ENCODE peak calls at places on chromosomes 6 and 20, in eight cellular contexts. U is activated T-helper 1 cell treated with anti-CD3 and anti-CD28 coated beads, Interleukin-12 subunit alpha, Interleukin-12 subunit beta, Interleukin-2, Interleukin-4 antibody, amounts not matched to agents 30 ng/mL and 10 ng/mL and 1 ng/mL, durations not matched to agents 14 hours and 24 hours and 36 hours; F is GM12865; R is stimulated activated naive CD8-positive, alpha-beta T cell treated with anti-CD3 and anti-CD28 coated beads, Interleukin-15, Interleukin-2, amounts not matched to agents 100 U/mL and 50 U/mL, for 24 hours; C is ACHN; I is Calu3; K is activated CD4-positive, CD25-positive, alpha-beta regulatory T cell treated with anti-CD3 and anti-CD28 coated beads, Interleukin-2, amount 50 U/mL, for 16 hours; Y is activated naive CD4-positive, alpha-beta T cell treated with anti-CD3 and anti-CD28 coated beads for 36 hours. T is an unnamed sample.

GRCh38 chr20:25197173-25197869 is 1.8 kb downstream of the ENTPD6 start:
- DNase-seq in U (no peak), F (no peak), R (no peak), C (no peak), I (peak), K (no peak), Y (peak), T (no peak)

GRCh38 chr6:87922947-87923330 is 124.7 kb upstream of the SPACA1 start:
- DNase-seq in U (no peak), F (peak), R (peak), C (no peak), I (no peak), K (no peak), Y (no peak), T (no peak)

GRCh38 chr6:129282053-129282452 is 399.1 kb downstream of the LAMA2 start:
- DNase-seq in U (no peak), F (no peak), R (no peak), C (no peak), I (no peak), K (no peak), Y (no peak), T (no peak)

GRCh38 chr20:35329435-35330139 is 37.4 kb upstream of the FAM83C start:
- DNase-seq in U (peak), F (peak), R (peak), C (peak), I (peak), K (no peak), Y (peak), T (peak)

GRCh38 chr6:41673704-41674000 is 35.4 kb downstream of the MDFI start:
- DNase-seq in U (no peak), F (no peak), R (no peak), C (no peak), I (no peak), K (no peak), Y (no peak), T (no peak)

GRCh38 chr6:81003156-81003555 is 749.3 kb downstream of the TENT5A start:
- DNase-seq in U (no peak), F (no peak), R (no peak), C (no peak), I (no peak), K (no peak), Y (no peak), T (no peak)

GRCh38 chr6:144286503-144287393 is 1.6 kb downstream of the UTRN start:
- DNase-seq in U (no peak), F (no peak), R (peak), C (peak), I (peak), K (no peak), Y (peak), T (peak)

GRCh38 chr20:5211803-5212714 is 85.3 kb downstream of the CDS2 start:
- DNase-seq in U (no peak), F (no peak), R (no peak), C (no peak), I (no peak), K (no peak), Y (no peak), T (no peak)

GRCh38 chr20:46215913-46216707 is 92.2 kb downstream of the CDH22 start:
- DNase-seq in U (no peak), F (no peak), R (no peak), C (peak), I (peak), K (no peak), Y (no peak), T (peak)

GRCh38 chr20:57653546-57653900 is 33.3 kb upstream of the ZBP1 start:
- DNase-seq in U (no peak), F (no peak), R (no peak), C (no peak), I (no peak), K (no peak), Y (no peak), T (no peak)

GRCh38 chr6:134539865-134540323 is 222.0 kb upstream of the SGK1 start:
- DNase-seq in U (no peak), F (no peak), R (no peak), C (no peak), I (no peak), K (no peak), Y (no peak), T (no peak)

GRCh38 chr6:17705428-17705777 is 1.3 kb downstream of the NUP153 start:
- DNase-seq in U (no peak), F (peak), R (no peak), C (peak), I (peak), K (no peak), Y (no peak), T (peak)

GRCh38 chr6:138250513-138251247 is 32.4 kb upstream of the PBOV1 start:
- DNase-seq in U (no peak), F (no peak), R (no peak), C (peak), I (peak), K (no peak), Y (no peak), T (peak)

GRCh38 chr6:30732237-30732943 is 10.1 kb downstream of the FLOT1 start:
- DNase-seq in U (no peak), F (no peak), R (no peak), C (no peak), I (no peak), K (no peak), Y (no peak), T (no peak)

GRCh38 chr6:29926081-29926794 is 16.1 kb upstream of the HLA-A start:
- DNase-seq in U (peak), F (peak), R (peak), C (no peak), I (peak), K (no peak), Y (peak), T (peak)

GRCh38 chr6:109082178-109082577 is 12.5 kb downstream of the SESN1 start:
- DNase-seq in U (no peak), F (no peak), R (no peak), C (no peak), I (no peak), K (no peak), Y (no peak), T (peak)

GRCh38 chr6:21914121-21914973 is 320.8 kb downstream of the SOX4 start:
- DNase-seq in U (peak), F (no peak), R (peak), C (peak), I (peak), K (no peak), Y (peak), T (peak)

GRCh38 chr20:50844430-50845100 is 49.7 kb downstream of the BCAS4 start:
- DNase-seq in U (peak), F (peak), R (peak), C (no peak), I (peak), K (no peak), Y (peak), T (peak)

GRCh38 chr6:167661456-167662103 is 165.1 kb upstream of the AFDN start:
- DNase-seq in U (no peak), F (no peak), R (no peak), C (no peak), I (no peak), K (no peak), Y (no peak), T (no peak)

GRCh38 chr20:53916173-53916512 is 154.3 kb downstream of the BCAS1 start:
- DNase-seq in U (no peak), F (no peak), R (no peak), C (no peak), I (no peak), K (no peak), Y (no peak), T (no peak)

GRCh38 chr6:137013738-137014602 is 30.8 kb downstream of the IL20RA start:
- DNase-seq in U (no peak), F (no peak), R (no peak), C (peak), I (no peak), K (no peak), Y (no peak), T (peak)

GRCh38 chr6:90146914-90147668 is 149.6 kb downstream of the BACH2 start:
- DNase-seq in U (no peak), F (no peak), R (no peak), C (no peak), I (no peak), K (no peak), Y (no peak), T (no peak)

GRCh38 chr6:71222676-71223075 is 65.9 kb upstream of the OGFRL1 start:
- DNase-seq in U (no peak), F (no peak), R (no peak), C (no peak), I (no peak), K (no peak), Y (no peak), T (no peak)

GRCh38 chr6:83359638-83360037 is 71.2 kb downstream of the ME1 start:
- DNase-seq in U (no peak), F (no peak), R (no peak), C (no peak), I (no peak), K (no peak), Y (no peak), T (no peak)

GRCh38 chr6:42007753-42008528 is 42.4 kb upstream of the TAF8 start:
- DNase-seq in U (no peak), F (no peak), R (peak), C (no peak), I (no peak), K (no peak), Y (peak), T (no peak)